ENCODE peak calls at places on chromosomes 12 and 14, in nine cellular contexts. One of them, this sample, is unnamed.

GRCh38 chr12:63917864-63918742 is 73.6 kb downstream of the SRGAP1 start:
- DNase-seq in A549: peak; percentile 80
- DNase-seq in right cardiac atrium: no peak
- DNase-seq in neural progenitor cell: no peak
- DNase-seq in stomach: no peak
- DNase-seq in transverse colon: no peak
- DNase-seq in heart right ventricle: no peak
- DNase-seq in IMR-90: peak; percentile 96
- DNase-seq in naive thymus-derived CD4-positive, alpha-beta T cell: no peak
- DNase-seq in this sample: no peak

GRCh38 chr12:27355486-27355885 is 22.9 kb downstream of the BMAL2 start:
- DNase-seq in naive thymus-derived CD4-positive, alpha-beta T cell: no peak
- DNase-seq in neural progenitor cell: no peak
- DNase-seq in stomach: no peak
- DNase-seq in A549: no peak
- DNase-seq in IMR-90: no peak
- DNase-seq in heart right ventricle: no peak
- DNase-seq in right cardiac atrium: no peak
- DNase-seq in transverse colon: no peak
- DNase-seq in this sample: no peak

GRCh38 chr12:124750149-124750656 is 113.5 kb downstream of the SCARB1 start:
- DNase-seq in transverse colon: no peak
- DNase-seq in right cardiac atrium: no peak
- DNase-seq in A549: no peak
- DNase-seq in IMR-90: no peak
- DNase-seq in heart right ventricle: no peak
- DNase-seq in naive thymus-derived CD4-positive, alpha-beta T cell: no peak
- DNase-seq in stomach: no peak
- DNase-seq in neural progenitor cell: no peak
- DNase-seq in this sample: no peak

GRCh38 chr12:39595923-39596322 is 23.7 kb downstream of the ABCD2 start:
- DNase-seq in neural progenitor cell: no peak
- DNase-seq in naive thymus-derived CD4-positive, alpha-beta T cell: no peak
- DNase-seq in A549: no peak
- DNase-seq in right cardiac atrium: no peak
- DNase-seq in transverse colon: no peak
- DNase-seq in stomach: no peak
- DNase-seq in heart right ventricle: no peak
- DNase-seq in IMR-90: no peak
- DNase-seq in this sample: no peak

GRCh38 chr14:32047791-32048190 is 29.3 kb upstream of the ARHGAP5 start:
- DNase-seq in right cardiac atrium: no peak
- DNase-seq in transverse colon: no peak
- DNase-seq in naive thymus-derived CD4-positive, alpha-beta T cell: no peak
- DNase-seq in A549: no peak
- DNase-seq in neural progenitor cell: no peak
- DNase-seq in stomach: no peak
- DNase-seq in IMR-90: no peak
- DNase-seq in heart right ventricle: no peak
- DNase-seq in this sample: no peak

GRCh38 chr12:49092086-49092815 is 2.4 kb downstream of the DHH start:
- DNase-seq in transverse colon: no peak
- DNase-seq in heart right ventricle: peak; percentile 39
- DNase-seq in A549: peak; percentile 82
- DNase-seq in right cardiac atrium: peak; percentile 79
- DNase-seq in neural progenitor cell: peak; percentile 90
- DNase-seq in naive thymus-derived CD4-positive, alpha-beta T cell: peak; percentile 42
- DNase-seq in IMR-90: peak; percentile 30
- DNase-seq in stomach: no peak
- DNase-seq in this sample: peak; percentile 61

GRCh38 chr12:3075315-3075714 is 1.9 kb upstream of the TSPAN9 start:
- DNase-seq in heart right ventricle: no peak
- DNase-seq in A549: no peak
- DNase-seq in IMR-90: no peak
- DNase-seq in stomach: no peak
- DNase-seq in right cardiac atrium: no peak
- DNase-seq in transverse colon: no peak
- DNase-seq in naive thymus-derived CD4-positive, alpha-beta T cell: no peak
- DNase-seq in neural progenitor cell: no peak
- DNase-seq in this sample: no peak

GRCh38 chr14:57326253-57326652 is 57.5 kb downstream of the AP5M1 start:
- DNase-seq in heart right ventricle: no peak
- DNase-seq in neural progenitor cell: no peak
- DNase-seq in naive thymus-derived CD4-positive, alpha-beta T cell: no peak
- DNase-seq in A549: no peak
- DNase-seq in IMR-90: no peak
- DNase-seq in transverse colon: no peak
- DNase-seq in stomach: no peak
- DNase-seq in right cardiac atrium: no peak
- DNase-seq in this sample: no peak

GRCh38 chr12:47145188-47145587 is 65.4 kb upstream of the AMIGO2 start:
- DNase-seq in IMR-90: no peak
- DNase-seq in naive thymus-derived CD4-positive, alpha-beta T cell: peak; percentile 56
- DNase-seq in neural progenitor cell: no peak
- DNase-seq in stomach: no peak
- DNase-seq in transverse colon: no peak
- DNase-seq in heart right ventricle: no peak
- DNase-seq in A549: no peak
- DNase-seq in right cardiac atrium: no peak
- DNase-seq in this sample: no peak

GRCh38 chr12:28802706-28803438 is 346.2 kb upstream of the FAR2 start:
- DNase-seq in transverse colon: no peak
- DNase-seq in right cardiac atrium: no peak
- DNase-seq in A549: no peak
- DNase-seq in heart right ventricle: peak; percentile 16
- DNase-seq in IMR-90: no peak
- DNase-seq in neural progenitor cell: no peak
- DNase-seq in naive thymus-derived CD4-positive, alpha-beta T cell: no peak
- DNase-seq in stomach: no peak
- DNase-seq in this sample: no peak

GRCh38 chr14:71130491-71131179 is 223.4 kb downstream of the PCNX1 start:
- DNase-seq in naive thymus-derived CD4-positive, alpha-beta T cell: no peak
- DNase-seq in neural progenitor cell: no peak
- DNase-seq in A549: no peak
- DNase-seq in right cardiac atrium: no peak
- DNase-seq in transverse colon: no peak
- DNase-seq in heart right ventricle: no peak
- DNase-seq in stomach: no peak
- DNase-seq in IMR-90: peak; percentile 88
- DNase-seq in this sample: no peak

GRCh38 chr12:107130830-107131760 is 37.7 kb upstream of the CRY1 start:
- DNase-seq in right cardiac atrium: no peak
- DNase-seq in stomach: no peak
- DNase-seq in IMR-90: no peak
- DNase-seq in heart right ventricle: no peak
- DNase-seq in A549: no peak
- DNase-seq in neural progenitor cell: no peak
- DNase-seq in transverse colon: no peak
- DNase-seq in naive thymus-derived CD4-positive, alpha-beta T cell: no peak
- DNase-seq in this sample: no peak

GRCh38 chr12:78086553-78087362 is 256.1 kb downstream of the NAV3 start:
- DNase-seq in A549: peak; percentile 1
- DNase-seq in heart right ventricle: no peak
- DNase-seq in right cardiac atrium: no peak
- DNase-seq in stomach: no peak
- DNase-seq in neural progenitor cell: no peak
- DNase-seq in naive thymus-derived CD4-positive, alpha-beta T cell: no peak
- DNase-seq in IMR-90: peak; percentile 12
- DNase-seq in transverse colon: no peak
- DNase-seq in this sample: no peak

GRCh38 chr12:126616441-126616840 is 1551.2 kb downstream of the AACS start:
- DNase-seq in A549: no peak
- DNase-seq in stomach: no peak
- DNase-seq in IMR-90: no peak
- DNase-seq in transverse colon: no peak
- DNase-seq in heart right ventricle: no peak
- DNase-seq in right cardiac atrium: no peak
- DNase-seq in naive thymus-derived CD4-positive, alpha-beta T cell: no peak
- DNase-seq in neural progenitor cell: no peak
- DNase-seq in this sample: no peak
- H3K9me3 ChIP-seq in A549: no peaks in the 10 kb centered on the region
- H3K9me3 ChIP-seq in stomach: peaks cover 54% of the 10 kb centered on the region
- H3K9me3 ChIP-seq in IMR-90: peaks cover 22% of the 10 kb centered on the region
- H3K9me3 ChIP-seq in transverse colon: peaks cover 13% of the 10 kb centered on the region
- H3K9me3 ChIP-seq in heart right ventricle: peaks cover 50% of the 10 kb centered on the region
- H3K9me3 ChIP-seq in right cardiac atrium: no peaks in the 10 kb centered on the region
- H3K9me3 ChIP-seq in naive thymus-derived CD4-positive, alpha-beta T cell: no peaks in the 10 kb centered on the region
- H3K9me3 ChIP-seq in neural progenitor cell: no peaks in the 10 kb centered on the region
- H3K9me3 ChIP-seq in this sample: no peaks in the 10 kb centered on the region

GRCh38 chr14:20184181-20184580 is 6.5 kb upstream of the OR11G2 start:
- DNase-seq in heart right ventricle: no peak
- DNase-seq in stomach: no peak
- DNase-seq in A549: no peak
- DNase-seq in right cardiac atrium: no peak
- DNase-seq in neural progenitor cell: no peak
- DNase-seq in naive thymus-derived CD4-positive, alpha-beta T cell: no peak
- DNase-seq in IMR-90: no peak
- DNase-seq in transverse colon: no peak
- DNase-seq in this sample: no peak
- H3K9me3 ChIP-seq in heart right ventricle: no peaks in the 10 kb centered on the region
- H3K9me3 ChIP-seq in stomach: no peaks in the 10 kb centered on the region
- H3K9me3 ChIP-seq in A549: no peaks in the 10 kb centered on the region
- H3K9me3 ChIP-seq in right cardiac atrium: no peaks in the 10 kb centered on the region
- H3K9me3 ChIP-seq in neural progenitor cell: peaks cover 29% of the 10 kb centered on the region
- H3K9me3 ChIP-seq in naive thymus-derived CD4-positive, alpha-beta T cell: no peaks in the 10 kb centered on the region
- H3K9me3 ChIP-seq in IMR-90: peaks cover 8% of the 10 kb centered on the region
- H3K9me3 ChIP-seq in transverse colon: no peaks in the 10 kb centered on the region
- H3K9me3 ChIP-seq in this sample: no peaks in the 10 kb centered on the region

GRCh38 chr14:53273671-53274072 is 120.5 kb upstream of the DDHD1 start:
- DNase-seq in IMR-90: peak; percentile 10
- DNase-seq in A549: no peak
- DNase-seq in transverse colon: no peak
- DNase-seq in heart right ventricle: peak; percentile 11
- DNase-seq in neural progenitor cell: no peak
- DNase-seq in naive thymus-derived CD4-positive, alpha-beta T cell: no peak
- DNase-seq in right cardiac atrium: no peak
- DNase-seq in stomach: no peak
- DNase-seq in this sample: no peak

DNA sequence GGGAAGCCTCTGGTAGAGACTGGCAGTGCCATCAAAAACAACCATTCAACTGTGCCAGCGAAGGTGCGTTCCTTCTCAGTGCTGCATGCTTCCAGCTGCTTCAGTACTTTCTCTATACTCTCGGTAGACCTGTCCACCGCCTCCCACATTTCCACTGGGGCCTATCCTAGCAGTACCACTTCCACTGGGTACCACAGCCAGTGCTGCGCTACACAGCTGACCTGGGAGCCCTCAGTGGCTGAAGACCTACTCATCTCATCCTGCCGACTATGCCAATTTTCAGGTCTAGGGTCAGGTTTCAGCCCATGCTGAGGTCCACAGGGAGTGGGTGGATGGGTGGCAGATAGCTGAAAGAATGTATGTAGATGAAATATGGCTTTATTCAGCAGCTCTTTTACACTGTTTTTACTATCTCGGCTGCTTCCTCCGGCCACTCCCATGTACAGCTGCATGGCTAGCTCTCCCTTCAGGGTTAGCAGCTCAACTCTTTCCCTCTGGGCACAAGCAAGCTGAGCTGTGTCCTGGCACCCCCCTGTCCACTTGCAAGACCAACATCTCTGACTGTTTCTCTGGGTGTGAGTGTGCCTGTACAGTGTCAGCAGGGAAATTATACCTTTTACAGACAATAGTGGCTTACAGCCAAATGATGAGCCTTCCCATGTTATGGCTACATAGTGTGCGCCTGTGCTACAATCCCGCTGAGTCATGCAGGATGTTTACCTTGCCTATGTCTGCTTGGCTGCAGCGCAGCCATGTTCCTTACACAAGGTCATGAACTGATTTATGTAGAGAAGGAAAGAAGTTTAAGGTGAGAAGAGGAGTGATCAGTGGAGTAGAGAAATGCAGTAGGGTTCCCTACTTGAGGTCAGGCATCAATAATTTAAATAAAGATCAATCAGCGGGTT is 125.7 kb upstream of the DDHD1 start:
- DNase-seq in transverse colon: no peak
- DNase-seq in right cardiac atrium: no peak
- DNase-seq in IMR-90: peak; percentile 89
- DNase-seq in stomach: no peak
- DNase-seq in A549: no peak
- DNase-seq in naive thymus-derived CD4-positive, alpha-beta T cell: no peak
- DNase-seq in neural progenitor cell: no peak
- DNase-seq in heart right ventricle: no peak
- DNase-seq in this sample: no peak
- H3K9me3 ChIP-seq in transverse colon: no peaks in the 10 kb centered on the region
- H3K9me3 ChIP-seq in right cardiac atrium: peaks cover 5% of the 10 kb centered on the region
- H3K9me3 ChIP-seq in IMR-90: no peaks in the 10 kb centered on the region
- H3K9me3 ChIP-seq in stomach: peaks cover 11% of the 10 kb centered on the region
- H3K9me3 ChIP-seq in A549: peaks cover 10% of the 10 kb centered on the region
- H3K9me3 ChIP-seq in naive thymus-derived CD4-positive, alpha-beta T cell: no peaks in the 10 kb centered on the region
- H3K9me3 ChIP-seq in neural progenitor cell: no peaks in the 10 kb centered on the region
- H3K9me3 ChIP-seq in heart right ventricle: peaks cover 30% of the 10 kb centered on the region
- H3K9me3 ChIP-seq in this sample: no peaks in the 10 kb centered on the region

GRCh38 chr12:30399859-30400258 is 295.8 kb downstream of the IPO8 start:
- DNase-seq in neural progenitor cell: no peak
- DNase-seq in heart right ventricle: no peak
- DNase-seq in A549: no peak
- DNase-seq in naive thymus-derived CD4-positive, alpha-beta T cell: no peak
- DNase-seq in transverse colon: no peak
- DNase-seq in stomach: no peak
- DNase-seq in IMR-90: no peak
- DNase-seq in right cardiac atrium: no peak
- DNase-seq in this sample: no peak

GRCh38 chr12:30395190-30395589 is 300.5 kb downstream of the IPO8 start:
- DNase-seq in neural progenitor cell: no peak
- DNase-seq in right cardiac atrium: no peak
- DNase-seq in stomach: no peak
- DNase-seq in heart right ventricle: no peak
- DNase-seq in IMR-90: no peak
- DNase-seq in naive thymus-derived CD4-positive, alpha-beta T cell: no peak
- DNase-seq in transverse colon: no peak
- DNase-seq in A549: no peak
- DNase-seq in this sample: no peak

GRCh38 chr12:30391766-30392366 is 303.8 kb downstream of the IPO8 start:
- DNase-seq in A549: no peak
- DNase-seq in right cardiac atrium: no peak
- DNase-seq in naive thymus-derived CD4-positive, alpha-beta T cell: no peak
- DNase-seq in stomach: no peak
- DNase-seq in neural progenitor cell: no peak
- DNase-seq in transverse colon: no peak
- DNase-seq in IMR-90: no peak
- DNase-seq in heart right ventricle: no peak
- DNase-seq in this sample: no peak

GRCh38 chr12:30400349-30400748 is 295.3 kb downstream of the IPO8 start:
- DNase-seq in heart right ventricle: no peak
- DNase-seq in neural progenitor cell: no peak
- DNase-seq in IMR-90: no peak
- DNase-seq in transverse colon: no peak
- DNase-seq in right cardiac atrium: no peak
- DNase-seq in A549: no peak
- DNase-seq in naive thymus-derived CD4-positive, alpha-beta T cell: no peak
- DNase-seq in stomach: no peak
- DNase-seq in this sample: no peak

DNA sequence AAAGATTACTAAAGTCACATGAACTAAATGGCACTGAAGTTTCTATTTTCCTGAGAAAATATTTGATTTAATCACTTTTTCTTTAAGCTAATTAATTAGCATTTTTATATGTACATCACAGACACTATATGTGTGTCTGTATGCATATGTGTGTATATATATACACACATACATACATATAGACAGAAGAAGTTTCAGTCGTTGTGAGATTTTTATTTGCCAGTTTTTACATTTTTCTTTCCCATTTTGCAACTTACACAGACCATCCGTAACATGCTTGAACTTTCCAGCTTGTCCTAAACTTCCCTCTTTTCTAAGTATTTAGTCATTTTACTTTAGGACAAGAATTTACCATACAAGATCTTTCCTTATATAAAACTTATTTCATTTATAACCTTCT is 299.1 kb downstream of the IPO8 start:
- DNase-seq in naive thymus-derived CD4-positive, alpha-beta T cell: no peak
- DNase-seq in stomach: no peak
- DNase-seq in transverse colon: no peak
- DNase-seq in neural progenitor cell: no peak
- DNase-seq in IMR-90: no peak
- DNase-seq in A549: no peak
- DNase-seq in right cardiac atrium: no peak
- DNase-seq in heart right ventricle: no peak
- DNase-seq in this sample: no peak
- H3K9me3 ChIP-seq in naive thymus-derived CD4-positive, alpha-beta T cell: no peaks in the 10 kb centered on the region
- H3K9me3 ChIP-seq in stomach: peaks cover 11% of the 10 kb centered on the region
- H3K9me3 ChIP-seq in transverse colon: no peaks in the 10 kb centered on the region
- H3K9me3 ChIP-seq in neural progenitor cell: peaks cover 29% of the 10 kb centered on the region
- H3K9me3 ChIP-seq in IMR-90: peaks cover 6% of the 10 kb centered on the region
- H3K9me3 ChIP-seq in A549: peaks cover 6% of the 10 kb centered on the region
- H3K9me3 ChIP-seq in right cardiac atrium: no peaks in the 10 kb centered on the region
- H3K9me3 ChIP-seq in heart right ventricle: peaks cover 16% of the 10 kb centered on the region
- H3K9me3 ChIP-seq in this sample: no peaks in the 10 kb centered on the region